ENCODE peak calls at places on chromosomes 13 and 19, in four cellular contexts. C is cardiac fibroblast, I is esophagus squamous epithelium, W is mucosa of descending colon. T is an unnamed sample.

GRCh38 chr19:19458110-19458816 is 52.8 kb downstream of the GATAD2A start:
- DNase-seq in C (no peak), I (no peak), W (peak; percentile 11), T (no peak)

GRCh38 chr13:72304121-72304745 is 423.2 kb downstream of the MZT1 start:
- DNase-seq in C (peak; percentile 7), I (no peak), W (no peak), T (peak; percentile 3)

GRCh38 chr13:50459658-50460057 is 383.8 kb downstream of the DLEU7 start:
- DNase-seq in C (no peak), I (no peak), W (no peak), T (no peak)

GRCh38 chr19:54273811-54274210 is 7.1 kb downstream of the LILRB2 start:
- DNase-seq in C (no peak), I (no peak), W (no peak), T (no peak)

GRCh38 chr19:46748325-46749109 is 2.3 kb upstream of the STRN4 start:
- DNase-seq in C (peak; percentile 80), I (no peak), W (peak; percentile 73), T (peak; percentile 71)

GRCh38 chr19:39913682-39914333 is 20.6 kb downstream of the FCGBP start:
- DNase-seq in C (no peak), I (no peak), W (peak; percentile 79), T (no peak)

GRCh38 chr13:69291292-69291906 is 816.2 kb upstream of the ATXN8OS start:
- DNase-seq in C (no peak), I (no peak), W (no peak), T (no peak)

GRCh38 chr13:37476874-37477273 is 121.7 kb downstream of the POSTN start:
- DNase-seq in C (peak; percentile 51), I (no peak), W (no peak), T (no peak)

GRCh38 chr13:36795463-36795862 is 23.6 kb upstream of the RFXAP start:
- DNase-seq in C (no peak), I (no peak), W (no peak), T (no peak)

GRCh38 chr19:16575861-16576689 is 3.9 kb upstream of the SLC35E1 start:
- DNase-seq in C (no peak), I (no peak), W (no peak), T (no peak)

GRCh38 chr13:99351772-99352171 is 44.6 kb upstream of the GPR183 start:
- DNase-seq in C (no peak), I (no peak), W (no peak), T (no peak)

GRCh38 chr13:108200781-108201398 is 14.4 kb downstream of the LIG4 start:
- DNase-seq in C (peak; percentile 61), I (no peak), W (no peak), T (no peak)

GRCh38 chr19:2983351-2984195 is 6.2 kb downstream of the TLE6 start:
- DNase-seq in C (peak; percentile 65), I (no peak), W (peak; percentile 48), T (peak; percentile 74)

GRCh38 chr13:28679628-28680027 is 20.7 kb downstream of the POMP start:
- DNase-seq in C (peak; percentile 43), I (no peak), W (no peak), T (peak; percentile 48)

GRCh38 chr19:7679017-7679720 is 1.5 kb upstream of the TRAPPC5 start:
- DNase-seq in C (no peak), I (no peak), W (peak; percentile 51), T (no peak)
- TF ChIP-seq CTCF in C (no peak), I (no peak), W (no peak), T (no peak)

DNA sequence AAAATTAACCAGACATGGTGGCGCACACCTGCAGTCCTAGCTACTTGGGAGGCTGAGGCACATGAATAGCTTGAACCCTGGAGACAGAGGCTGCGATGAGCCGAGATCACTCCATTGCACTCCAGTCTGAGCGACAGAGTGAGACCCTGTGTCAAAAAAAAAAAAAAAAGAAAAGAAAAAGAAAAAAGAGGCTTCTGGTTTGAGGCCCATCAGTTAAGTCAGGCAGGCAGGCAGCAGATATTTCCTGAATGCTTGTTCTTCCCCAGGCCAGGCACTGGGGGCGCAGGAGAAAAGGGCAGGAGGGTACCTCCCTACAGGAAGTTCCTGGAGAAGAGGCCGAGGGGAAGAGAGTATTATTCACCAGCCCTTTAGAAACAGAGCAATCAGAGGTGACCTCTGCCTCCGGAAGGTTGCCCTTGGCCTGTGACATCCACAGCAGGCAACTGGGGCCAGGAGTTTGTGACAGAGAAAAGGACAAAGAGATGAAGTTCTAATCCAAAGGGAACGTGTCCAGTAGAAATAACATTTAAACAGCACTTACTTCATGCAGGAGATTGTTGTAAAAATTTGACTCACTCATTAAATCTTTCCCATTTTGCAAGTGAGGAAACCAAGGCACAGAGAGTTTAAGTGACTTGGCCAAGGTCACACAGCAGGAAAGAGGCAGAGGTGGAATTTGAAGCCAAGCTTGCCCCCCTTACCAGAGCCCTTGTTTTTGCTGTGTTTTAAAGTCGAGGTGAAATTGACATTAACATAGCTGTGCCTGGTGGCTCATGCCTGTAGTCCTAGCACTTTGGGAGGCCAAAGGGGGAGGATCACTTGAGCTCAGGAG is 4.3 kb upstream of the RLN3 start:
- DNase-seq in C (peak; percentile 65), I (no peak), W (peak; percentile 67), T (peak; percentile 56)
- TF ChIP-seq CTCF in C (peak; percentile 70), I (peak; percentile 18), W (no peak), T (peak; percentile 67)

GRCh38 chr19:4059493-4059880 is 7.2 kb downstream of the ZBTB7A start:
- DNase-seq in C (no peak), I (no peak), W (peak; percentile 89), T (no peak)

GRCh38 chr19:4058696-4059492 is 7.8 kb downstream of the ZBTB7A start:
- DNase-seq in C (no peak), I (no peak), W (peak; percentile 68), T (no peak)

GRCh38 chr19:4059931-4060620 is 6.6 kb downstream of the ZBTB7A start:
- DNase-seq in C (peak; percentile 74), I (no peak), W (peak; percentile 92), T (peak; percentile 80)

GRCh38 chr19:4060621-4061177 is 6.0 kb downstream of the ZBTB7A start:
- DNase-seq in C (no peak), I (no peak), W (peak; percentile 74), T (no peak)

DNA sequence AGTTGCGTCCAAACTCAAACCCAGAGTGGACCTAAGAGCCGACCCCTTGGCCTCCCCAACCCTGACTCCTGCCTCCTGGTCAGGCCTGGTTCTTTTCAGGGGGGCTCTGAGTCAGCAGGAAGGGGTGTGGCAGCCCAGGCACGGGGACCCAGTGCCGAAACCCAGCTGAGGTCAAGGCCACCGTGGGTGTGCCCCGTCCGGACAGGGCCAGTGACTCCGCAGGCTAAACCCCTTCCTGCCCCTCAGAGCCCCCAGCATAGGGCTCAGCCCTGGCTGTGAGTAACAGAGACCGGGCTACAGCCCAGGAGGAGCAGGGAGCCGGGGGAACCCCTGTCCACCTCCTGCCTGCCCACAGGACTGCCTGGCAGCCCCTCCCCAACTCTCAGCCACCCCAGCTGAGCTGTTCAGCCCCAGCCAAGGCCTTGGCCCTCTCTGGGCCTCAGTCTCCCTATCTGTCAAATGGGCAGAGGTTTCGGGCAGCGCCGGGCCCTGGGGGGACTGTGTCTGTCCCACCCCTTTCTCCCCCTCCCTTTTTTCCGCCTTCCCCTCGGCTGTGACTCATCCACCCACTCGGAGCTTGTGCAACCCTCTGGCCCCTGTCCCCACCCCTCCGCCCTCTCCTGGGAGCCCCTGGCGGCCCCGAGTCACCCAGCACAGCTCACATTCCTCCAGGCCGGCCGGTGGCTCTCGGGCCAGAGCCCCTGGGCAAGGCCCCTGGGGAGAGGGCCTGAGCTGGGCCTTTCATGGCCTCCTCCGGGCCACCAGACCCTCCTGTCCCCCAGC is 8.6 kb downstream of the ZBTB7A start:
- DNase-seq in C (peak; percentile 93), I (no peak), W (peak; percentile 82), T (peak; percentile 93)
- TF ChIP-seq CTCF in C (peak; percentile 27), I (no peak), W (no peak), T (peak; percentile 3)

DNA sequence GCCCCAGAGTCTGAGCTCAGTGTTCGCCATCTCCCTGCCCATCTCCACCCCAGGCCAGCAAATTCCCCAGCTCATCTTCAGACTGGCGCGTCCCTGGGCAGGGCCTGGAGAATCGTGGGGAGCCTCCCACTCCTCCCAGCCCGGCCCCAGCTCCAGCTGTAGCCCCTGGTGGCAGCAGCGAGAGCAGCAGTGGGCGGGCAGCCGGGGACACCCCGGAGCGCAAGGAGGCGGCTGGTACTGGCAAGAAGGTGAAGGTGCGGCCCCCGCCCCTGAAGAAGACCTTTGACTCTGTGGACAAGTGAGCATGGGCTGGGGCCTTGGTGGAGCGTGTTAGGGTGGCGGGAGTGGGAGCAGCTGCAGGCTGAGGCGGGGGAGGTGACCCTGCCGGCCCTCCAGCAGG is 8.4 kb upstream of the PRR19 start:
- DNase-seq in C (no peak), I (no peak), W (no peak), T (no peak)
- TF ChIP-seq CTCF in C (peak; percentile 6), I (no peak), W (no peak), T (peak; percentile 6)

GRCh38 chr13:30857018-30857417 is 49.1 kb upstream of the MEDAG start:
- DNase-seq in C (no peak), I (no peak), W (no peak), T (no peak)
- TF ChIP-seq CTCF in C (no peak), I (no peak), W (no peak), T (no peak)

GRCh38 chr13:101942038-101942437 is 459.8 kb downstream of the FGF14 start:
- DNase-seq in C (peak; percentile 61), I (no peak), W (no peak), T (peak; percentile 54)

GRCh38 chr13:101945435-101945834 is 456.4 kb downstream of the FGF14 start:
- DNase-seq in C (no peak), I (no peak), W (no peak), T (no peak)

GRCh38 chr13:101939370-101939769 is 462.5 kb downstream of the FGF14 start:
- DNase-seq in C (no peak), I (no peak), W (no peak), T (no peak)

GRCh38 chr13:101942535-101943157 is 459.2 kb downstream of the FGF14 start:
- DNase-seq in C (no peak), I (no peak), W (no peak), T (no peak)

GRCh38 chr13:101941095-101941777 is 460.6 kb downstream of the FGF14 start:
- DNase-seq in C (peak; percentile 22), I (no peak), W (no peak), T (peak; percentile 30)
- TF ChIP-seq CTCF in C (peak; percentile 37), I (no peak), W (no peak), T (peak; percentile 46)

DNA sequence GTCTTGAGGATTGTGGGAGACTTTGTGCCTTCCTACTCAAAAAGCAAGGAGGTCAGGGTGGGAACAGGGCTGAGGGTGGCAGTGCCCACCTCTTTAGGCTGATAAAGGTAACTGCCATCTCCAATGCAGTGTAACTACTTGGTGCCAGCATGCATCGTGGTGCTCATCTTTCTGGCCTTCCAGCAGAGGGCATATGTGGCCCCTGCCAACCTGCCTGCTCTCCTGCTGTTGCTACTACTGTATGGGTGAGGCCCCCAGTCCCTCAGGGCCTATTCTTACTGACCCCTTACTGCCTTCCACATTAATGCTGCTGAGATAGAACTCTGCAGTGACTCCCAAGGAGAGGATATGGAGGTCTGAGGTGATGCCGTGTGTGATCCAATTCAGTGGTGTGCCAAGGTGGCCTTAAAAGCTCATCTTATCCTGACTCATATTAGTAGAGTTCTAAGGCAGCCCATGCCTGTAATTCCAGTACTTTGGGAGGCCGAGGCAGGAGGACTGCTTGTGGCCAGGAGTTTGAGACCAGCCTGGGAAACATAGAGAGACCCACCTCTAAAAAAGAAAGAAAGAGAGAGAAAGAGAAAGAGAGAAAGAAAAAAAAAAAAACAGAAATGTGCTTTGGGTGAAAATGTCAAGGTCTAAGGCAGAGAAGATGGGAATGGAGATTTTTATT is 9.6 kb upstream of the ARHGAP45 start:
- DNase-seq in C (peak; percentile 75), I (no peak), W (no peak), T (peak; percentile 41)
- TF ChIP-seq CTCF in C (no peak), I (peak; percentile 12), W (no peak), T (no peak)